ENCODE peak calls at places on chromosomes 13 and 19, in six cellular contexts. X, D, S, T, I and A are unnamed samples.

GRCh38 chr13:79281335-79281734 is 124.7 kb downstream of the RBM26 start:
- DNase-seq in T (no peak), X (peak), I (no peak), S (no peak), D (no peak), A (no peak)

GRCh38 chr19:8585894-8586750 is 8.9 kb upstream of the MYO1F start:
- DNase-seq in I (no peak), S (peak), T (no peak), X (peak), D (no peak), A (no peak)

GRCh38 chr13:52428295-52428694 is 22.1 kb downstream of the VPS36 start:
- DNase-seq in X (no peak), T (peak), D (no peak), S (no peak), I (no peak), A (no peak)

GRCh38 chr13:37618554-37618953 is 20.0 kb upstream of the POSTN start:
- DNase-seq in S (no peak), X (no peak), T (no peak), D (peak), I (no peak), A (peak)

GRCh38 chr13:106234656-106235055 is 300.8 kb downstream of the EFNB2 start:
- DNase-seq in S (no peak), X (peak), T (no peak), I (no peak), D (no peak), A (no peak)

GRCh38 chr19:17091758-17092333 is 16.3 kb downstream of the MYO9B start:
- DNase-seq in S (no peak), D (no peak), T (no peak), X (no peak), I (peak), A (no peak)

GRCh38 chr19:5903054-5903501 is 512 bp downstream of the NDUFA11 start:
- DNase-seq in X (no peak), S (no peak), D (no peak), I (peak), T (peak), A (no peak)

GRCh38 chr19:44745386-44745831 is 3.1 kb upstream of the BCL3 start:
- DNase-seq in S (no peak), D (peak), I (no peak), T (peak), X (peak), A (no peak)

GRCh38 chr19:38993271-38993670 is 17.7 kb upstream of the FBXO17 start:
- DNase-seq in S (no peak), I (no peak), T (peak), D (no peak), X (no peak), A (peak)

GRCh38 chr13:48497669-48498068 is 35.2 kb downstream of the RCBTB2 start:
- DNase-seq in D (no peak), X (no peak), I (no peak), T (no peak), S (no peak), A (no peak)

GRCh38 chr19:48511800-48512503 is at the start of gene LMTK3:
- DNase-seq in S (peak), T (no peak), D (no peak), I (no peak), X (peak), A (no peak)

GRCh38 chr19:55251296-55252081 is 7.3 kb downstream of the PPP6R1 start:
- DNase-seq in I (no peak), T (no peak), S (no peak), X (no peak), D (no peak), A (no peak)

GRCh38 chr19:281156-281853 is 9.9 kb downstream of the PLPP2 start:
- DNase-seq in S (no peak), T (no peak), D (no peak), X (peak), I (no peak), A (no peak)

GRCh38 chr13:51844862-51845573 is at the start of gene TMEM272:
- DNase-seq in D (no peak), X (peak), T (no peak), S (no peak), I (no peak), A (no peak)

GRCh38 chr19:29404951-29405727 is 120.7 kb upstream of the VSTM2B start:
- DNase-seq in S (no peak), T (no peak), I (no peak), D (no peak), X (peak), A (no peak)

GRCh38 chr13:74920945-74921725 is 560.8 kb downstream of the TBC1D4 start:
- DNase-seq in T (peak), D (no peak), X (no peak), I (no peak), S (no peak), A (no peak)

GRCh38 chr13:51944428-51944827 is 66.8 kb downstream of the ATP7B start:
- DNase-seq in I (no peak), D (no peak), S (no peak), X (no peak), T (no peak), A (no peak)

GRCh38 chr13:40352385-40352778 is 314.1 kb downstream of the FOXO1 start:
- DNase-seq in D (no peak), I (no peak), S (no peak), X (no peak), T (no peak), A (no peak)

GRCh38 chr19:42246143-42246868 is 3.9 kb upstream of the GSK3A start:
- DNase-seq in T (peak), S (no peak), D (no peak), X (peak), I (no peak), A (no peak)

GRCh38 chr19:55058781-55059610 is 4.0 kb downstream of the RDH13 start:
- DNase-seq in X (no peak), S (no peak), D (no peak), I (no peak), T (no peak), A (no peak)

GRCh38 chr13:107681611-107682010 is 533.7 kb downstream of the LIG4 start:
- DNase-seq in S (no peak), X (no peak), I (no peak), D (no peak), T (no peak), A (no peak)

GRCh38 chr13:82480415-82480814 is 1401.9 kb downstream of the SLITRK1 start:
- DNase-seq in T (no peak), D (no peak), S (no peak), I (no peak), X (peak), A (no peak)

GRCh38 chr13:27338816-27339215 is 68.2 kb downstream of the RASL11A start:
- DNase-seq in I (no peak), S (no peak), T (no peak), X (peak), D (no peak), A (no peak)

GRCh38 chr13:98843482-98843877 is 91.0 kb upstream of the SLC15A1 start:
- DNase-seq in D (no peak), I (no peak), T (no peak), S (no peak), X (no peak), A (no peak)

GRCh38 chr13:21053231-21053630 is 8.2 kb downstream of the LATS2 start:
- DNase-seq in I (no peak), D (no peak), S (no peak), T (peak), X (no peak), A (no peak)

GRCh38 chr19:49921871-49922755 is 6.9 kb upstream of the ATF5 start:
- DNase-seq in I (no peak), D (peak), T (peak), S (no peak), X (no peak), A (no peak)
- H3K4me3 ChIP-seq in I (no peak), D (no peak), T (no peak), S (no peak), X (no peak), A (no peak)

DNA sequence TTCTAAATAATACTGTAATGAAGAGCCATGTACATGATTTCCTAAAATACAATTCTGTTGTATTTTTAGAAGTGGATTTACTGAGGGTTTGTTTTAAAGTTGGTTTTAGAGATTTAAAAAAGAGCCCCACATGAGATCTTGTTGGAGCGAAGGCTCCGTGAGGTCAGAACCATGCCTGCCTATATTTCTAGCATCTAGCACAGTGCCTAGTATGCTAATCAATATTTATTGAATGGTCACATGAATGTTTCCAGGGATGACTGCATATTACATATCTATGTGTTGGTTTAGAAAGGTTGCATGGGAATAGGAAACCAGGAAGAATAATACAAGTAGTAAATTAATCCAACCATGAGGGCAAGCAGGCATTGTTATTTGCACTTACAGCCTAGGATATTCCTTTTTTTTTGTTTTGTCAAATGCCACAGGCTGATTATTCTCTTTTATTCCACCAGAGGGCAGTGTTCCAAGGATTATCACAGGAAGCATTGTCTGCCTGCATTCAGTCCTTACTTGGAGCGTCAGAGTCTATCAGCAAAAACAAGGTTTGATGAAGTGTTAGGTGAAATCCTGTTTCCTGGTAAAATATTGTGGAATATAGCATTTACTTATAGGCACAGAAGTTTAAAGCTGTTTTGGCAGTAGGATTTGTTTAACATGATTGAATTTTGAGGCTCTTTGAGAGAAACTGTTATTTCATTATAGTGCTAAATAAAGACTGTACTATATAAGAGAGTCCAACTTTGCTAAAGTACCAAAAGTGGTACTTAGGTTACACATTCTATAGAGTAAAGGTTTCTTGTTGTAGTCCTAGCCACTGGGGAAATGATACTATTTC is 46.8 kb downstream of the COG3 start:
- DNase-seq in S (no peak), T (peak), X (peak), I (peak), D (peak), A (no peak)
- TF ChIP-seq CTCF in S (peak), T (peak), X (peak), I (peak), D (peak), A (peak)

GRCh38 chr19:53881482-53882390 is at the start of gene PRKCG:
- DNase-seq in S (peak), T (peak), D (no peak), I (no peak), X (peak), A (no peak)
- H3K4me3 ChIP-seq in S (peak), T (peak), D (peak), I (no peak), X (peak), A (peak)

DNA sequence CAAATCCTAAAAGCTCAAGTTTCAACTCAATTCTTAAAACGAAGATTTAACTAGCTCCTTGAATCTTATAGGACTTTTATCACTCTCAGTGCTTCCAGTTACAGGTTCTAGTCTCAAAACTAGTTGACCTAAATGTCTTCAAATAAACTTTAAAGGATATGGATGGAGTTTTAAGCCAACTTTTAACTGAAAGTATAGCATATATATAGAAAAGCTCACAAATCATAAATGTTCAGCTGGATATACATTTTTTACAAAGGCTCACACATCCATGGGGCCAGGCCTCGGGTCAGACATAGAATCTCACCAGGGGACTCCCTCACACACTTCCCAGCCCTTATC is 47.1 kb upstream of the ARHGEF7 start:
- DNase-seq in D (no peak), S (no peak), T (no peak), I (no peak), X (no peak), A (no peak)
- TF ChIP-seq CTCF in D (no peak), S (peak), T (no peak), I (no peak), X (no peak), A (no peak)

DNA sequence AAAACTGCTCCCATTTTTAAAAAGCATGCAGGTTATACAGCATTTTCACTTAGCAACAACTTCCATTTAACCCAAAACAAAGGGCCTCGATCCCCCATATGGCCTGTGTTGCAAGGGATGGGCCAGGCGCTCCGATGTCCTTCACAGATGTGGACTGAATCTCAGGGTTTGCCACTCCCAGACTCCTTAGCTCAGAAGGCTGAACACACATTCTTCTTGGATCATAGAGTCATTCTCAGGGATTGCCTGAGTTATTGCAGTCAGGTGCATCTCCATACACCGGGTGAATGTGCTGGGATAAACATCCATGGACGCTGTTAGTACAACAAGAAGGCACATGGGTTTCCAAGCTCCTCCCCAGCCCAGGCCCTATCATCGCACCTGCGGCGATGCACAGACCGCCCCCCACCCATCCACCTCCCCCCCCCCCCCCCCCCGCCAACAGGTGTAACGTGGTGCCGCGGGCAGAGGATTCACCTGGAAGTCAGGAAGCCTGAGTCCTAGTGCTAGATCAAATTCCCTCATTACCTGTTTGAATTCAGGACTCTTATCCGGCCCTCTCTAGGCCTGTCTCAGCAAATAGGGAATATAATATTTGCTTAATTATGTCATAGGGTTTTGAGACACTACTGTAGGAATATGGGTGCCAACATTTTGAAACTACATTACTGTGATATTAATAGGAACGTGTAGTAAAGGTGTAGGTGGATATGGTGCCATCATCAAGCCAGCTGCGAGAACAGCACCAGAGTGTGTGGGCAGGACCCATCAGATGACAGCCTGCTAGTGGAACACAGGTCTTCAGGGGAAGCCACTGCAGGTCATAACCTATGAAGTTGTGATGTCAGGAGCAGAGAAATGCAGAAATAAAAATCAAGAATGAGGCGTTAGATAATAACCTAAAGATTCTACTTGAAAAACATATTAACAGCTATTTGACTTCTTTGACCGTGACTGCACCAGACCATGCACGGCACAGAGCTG is 110.9 kb downstream of the SACS start:
- DNase-seq in X (no peak), I (no peak), S (no peak), D (no peak), T (no peak), A (no peak)
- H3K4me3 ChIP-seq in X (no peak), I (no peak), S (no peak), D (no peak), T (no peak), A (peak)

GRCh38 chr13:29260684-29261083 is 334.8 kb downstream of the SLC7A1 start:
- DNase-seq in I (no peak), S (no peak), D (no peak), T (no peak), X (no peak), A (no peak)
- TF ChIP-seq CTCF in I (no peak), S (no peak), D (no peak), T (no peak), X (peak), A (no peak)